ENCODE peak calls at places on chromosomes 2 and 18, in six cellular contexts. A is spleen, S is IMR-90, M is left ventricle myocardium inferior, N is mesothelial cell of epicardium, L is GM20000. R is an unnamed sample.

GRCh38 chr18:3012306-3012919 is 531 bp downstream of the LPIN2 start:
- DNase-seq in A (peak; percentile 93), S (peak; percentile 20), L (no peak), M (peak; percentile 44), N (peak; percentile 69), R (peak; percentile 57)

GRCh38 chr2:196263181-196263747 is 91.9 kb upstream of the STK17B start:
- DNase-seq in L (peak; percentile 45), S (peak; percentile 64), N (no peak), M (no peak), A (no peak), R (peak; percentile 62)

GRCh38 chr18:41265047-41265446 is 690.0 kb upstream of the PIK3C3 start:
- DNase-seq in M (no peak), A (no peak), N (no peak), L (no peak), S (peak; percentile 84), R (no peak)

GRCh38 chr2:176560296-176560695 is 291.1 kb downstream of the MTX2 start:
- DNase-seq in A (no peak), M (no peak), S (peak; percentile 12), N (no peak), L (no peak), R (no peak)

GRCh38 chr2:85468704-85469349 is 50.3 kb downstream of the SH2D6 start:
- DNase-seq in L (no peak), M (no peak), N (no peak), S (peak; percentile 58), A (peak; percentile 32), R (no peak)

GRCh38 chr2:218878941-218879761 is 1.5 kb upstream of the WNT10A start:
- DNase-seq in N (no peak), S (no peak), M (peak; percentile 12), L (no peak), A (peak; percentile 78), R (peak; percentile 30)

GRCh38 chr2:26561918-26562810 is 79.0 kb downstream of the CIB4 start:
- DNase-seq in L (no peak), S (no peak), N (no peak), M (peak; percentile 54), A (peak; percentile 77), R (peak; percentile 65)

GRCh38 chr2:10236571-10237391 is 65.9 kb upstream of the HPCAL1 start:
- DNase-seq in L (no peak), M (peak; percentile 12), A (peak; percentile 39), N (no peak), S (no peak), R (no peak)

GRCh38 chr2:112579280-112579679 is 5.1 kb upstream of the CHCHD5 start:
- DNase-seq in S (peak; percentile 92), M (no peak), L (no peak), A (no peak), N (no peak), R (no peak)

GRCh38 chr2:134690629-134691215 is 28.1 kb downstream of the TMEM163 start:
- DNase-seq in S (no peak), A (no peak), M (no peak), N (no peak), L (no peak), R (no peak)

GRCh38 chr2:211103989-211104388 is 547.6 kb downstream of the CPS1 start:
- DNase-seq in S (no peak), A (no peak), L (no peak), M (no peak), N (no peak), R (no peak)

GRCh38 chr2:54500404-54501147 is 44.4 kb downstream of the SPTBN1 start:
- DNase-seq in M (peak; percentile 44), L (no peak), A (no peak), N (no peak), S (no peak), R (no peak)

GRCh38 chr18:34834897-34835296 is 124.8 kb downstream of the DTNA start:
- DNase-seq in N (no peak), L (peak; percentile 5), M (no peak), S (no peak), A (no peak), R (no peak)

GRCh38 chr18:76480913-76481312 is 14.1 kb downstream of the ZNF516 start:
- DNase-seq in L (no peak), A (no peak), S (no peak), M (no peak), N (no peak), R (no peak)
- TF ChIP-seq CTCF in L (no peak), A (no peak), S (no peak), M (no peak), N (peak; percentile 29), R (no peak)

GRCh38 chr2:71778514-71779305 is 325.3 kb downstream of the DYSF start:
- DNase-seq in M (no peak), L (peak; percentile 1), S (no peak), A (peak; percentile 39), N (no peak), R (no peak)
- TF ChIP-seq CTCF in M (no peak), L (no peak), S (no peak), A (no peak), N (no peak), R (no peak)

GRCh38 chr2:1020206-1020605 is 69.6 kb downstream of the SNTG2 start:
- DNase-seq in M (no peak), N (no peak), S (no peak), L (no peak), A (no peak), R (no peak)

GRCh38 chr2:1024981-1025380 is 74.3 kb downstream of the SNTG2 start:
- DNase-seq in M (no peak), L (no peak), N (no peak), A (no peak), S (peak; percentile 8), R (no peak)

DNA sequence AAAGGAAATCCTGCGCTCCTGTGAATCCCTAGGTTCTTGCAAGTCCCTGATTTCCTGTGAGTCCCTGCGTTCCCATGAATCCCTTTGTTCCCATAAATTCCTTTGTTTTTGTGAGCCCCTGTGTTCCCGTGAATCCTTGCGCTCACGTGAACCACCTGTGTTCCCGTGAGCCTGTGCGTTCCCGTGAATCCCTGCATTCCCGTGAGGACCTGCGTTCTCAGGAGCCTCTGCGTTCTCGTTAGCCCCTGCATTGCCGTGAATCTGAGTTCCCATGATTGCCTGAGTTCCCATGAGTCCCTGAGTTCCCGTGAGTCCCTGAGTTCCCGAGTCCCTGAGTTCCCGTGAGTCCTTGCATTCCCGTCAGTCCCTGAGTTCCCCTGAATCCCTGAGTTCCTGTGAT is 71.5 kb downstream of the SNTG2 start:
- DNase-seq in A (no peak), M (no peak), L (no peak), S (no peak), N (no peak), R (no peak)
- TF ChIP-seq CTCF in A (no peak), M (no peak), L (no peak), S (no peak), N (no peak), R (no peak)

GRCh38 chr2:95121495-95122196 is at the start of gene MRPS5:
- DNase-seq in M (peak; percentile 90), A (peak; percentile 98), N (peak; percentile 90), L (peak; percentile 94), S (peak; percentile 50), R (peak; percentile 90)
- TF ChIP-seq CTCF in M (peak; percentile 26), A (no peak), N (no peak), L (no peak), S (peak; percentile 10), R (no peak)

DNA sequence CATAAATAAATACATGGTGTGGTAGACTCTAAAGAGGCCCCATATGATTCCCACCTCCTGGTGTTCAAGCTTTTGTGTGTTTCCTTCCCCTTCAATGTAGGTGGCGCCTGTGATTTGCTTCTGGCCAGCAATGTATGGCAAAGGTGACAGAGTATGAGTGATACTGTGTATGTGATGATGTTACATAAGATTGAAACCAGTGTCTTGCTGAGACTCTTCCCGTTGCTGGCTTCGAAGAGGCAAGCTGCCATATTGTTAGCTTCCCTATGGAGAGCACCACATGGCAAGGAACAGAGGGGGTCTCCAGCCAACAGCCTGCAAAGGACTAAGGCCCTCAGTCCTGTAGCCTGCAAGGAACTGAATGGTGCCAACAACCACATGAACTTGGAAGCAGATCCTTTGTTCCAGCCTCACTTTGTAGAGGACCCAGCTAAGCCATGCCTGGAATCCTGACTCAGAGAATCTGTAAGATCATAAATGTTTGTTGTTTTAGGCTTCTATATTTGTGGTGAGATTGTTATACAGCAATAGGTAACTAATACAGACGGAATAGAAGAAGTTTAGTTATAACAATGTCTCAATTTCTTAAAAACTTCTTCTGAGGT is 1.7 kb upstream of the SMAD4 start:
- DNase-seq in A (no peak), S (peak; percentile 50), L (no peak), N (no peak), M (no peak), R (peak; percentile 35)
- TF ChIP-seq CTCF in A (no peak), S (peak; percentile 6), L (peak; percentile 10), N (no peak), M (no peak), R (no peak)

GRCh38 chr18:55577812-55578539 is 10.0 kb downstream of the TCF4 start:
- DNase-seq in S (no peak), A (no peak), M (no peak), L (no peak), N (no peak), R (no peak)
- TF ChIP-seq CTCF in S (no peak), A (no peak), M (no peak), L (no peak), N (no peak), R (no peak)